ENCODE peak calls at places on chromosomes 13 and 19, in nine cellular contexts. One of them, this sample, is unnamed.
A peak's percentile ranks its signal among the peaks of the same experiment; 100 is the strongest.

GRCh38 chr19:14022469-14022868 is 5.5 kb upstream of the RLN3 start:
- DNase-seq in neuronal stem cell: no peak
- DNase-seq in AG04450: no peak
- DNase-seq in left ventricle myocardium inferior: no peak
- DNase-seq in Panc1: no peak
- DNase-seq in A549: no peak
- DNase-seq in breast epithelium: peak; percentile 39
- DNase-seq in heart right ventricle: no peak
- DNase-seq in psoas muscle: peak; percentile 2
- DNase-seq in this sample: no peak

GRCh38 chr13:50576156-50576555 is 267.3 kb downstream of the DLEU7 start:
- DNase-seq in neuronal stem cell: no peak
- DNase-seq in AG04450: no peak
- DNase-seq in left ventricle myocardium inferior: no peak
- DNase-seq in Panc1: no peak
- DNase-seq in A549: no peak
- DNase-seq in breast epithelium: no peak
- DNase-seq in heart right ventricle: no peak
- DNase-seq in psoas muscle: peak; percentile 54
- DNase-seq in this sample: no peak

GRCh38 chr19:46413262-46414031 is at the start of gene CCDC8:
- DNase-seq in neuronal stem cell: peak; percentile 91
- DNase-seq in AG04450: peak; percentile 87
- DNase-seq in left ventricle myocardium inferior: peak; percentile 89
- DNase-seq in Panc1: no peak
- DNase-seq in A549: no peak
- DNase-seq in breast epithelium: peak; percentile 90
- DNase-seq in heart right ventricle: peak; percentile 91
- DNase-seq in psoas muscle: peak; percentile 83
- DNase-seq in this sample: peak; percentile 13

GRCh38 chr13:95039415-95039814 is 261.8 kb downstream of the ABCC4 start:
- DNase-seq in neuronal stem cell: no peak
- DNase-seq in AG04450: no peak
- DNase-seq in left ventricle myocardium inferior: no peak
- DNase-seq in Panc1: no peak
- DNase-seq in A549: no peak
- DNase-seq in breast epithelium: no peak
- DNase-seq in heart right ventricle: no peak
- DNase-seq in psoas muscle: no peak
- DNase-seq in this sample: no peak

GRCh38 chr13:41345165-41345920 is 34.3 kb downstream of the NAA16 start:
- DNase-seq in neuronal stem cell: no peak
- DNase-seq in AG04450: no peak
- DNase-seq in left ventricle myocardium inferior: no peak
- DNase-seq in Panc1: no peak
- DNase-seq in A549: no peak
- DNase-seq in breast epithelium: no peak
- DNase-seq in heart right ventricle: no peak
- DNase-seq in psoas muscle: no peak
- DNase-seq in this sample: no peak

GRCh38 chr19:32595491-32595890 is 14.5 kb downstream of the PDCD5 start:
- DNase-seq in neuronal stem cell: no peak
- DNase-seq in AG04450: no peak
- DNase-seq in left ventricle myocardium inferior: no peak
- DNase-seq in Panc1: no peak
- DNase-seq in A549: no peak
- DNase-seq in breast epithelium: no peak
- DNase-seq in heart right ventricle: no peak
- DNase-seq in psoas muscle: no peak
- DNase-seq in this sample: no peak

GRCh38 chr13:67635754-67636153 is 405.6 kb upstream of the PCDH9 start:
- DNase-seq in neuronal stem cell: no peak
- DNase-seq in AG04450: no peak
- DNase-seq in left ventricle myocardium inferior: no peak
- DNase-seq in Panc1: no peak
- DNase-seq in A549: no peak
- DNase-seq in breast epithelium: no peak
- DNase-seq in heart right ventricle: no peak
- DNase-seq in psoas muscle: no peak
- DNase-seq in this sample: no peak

GRCh38 chr13:111448504-111448903 is 128.1 kb downstream of the TEX29 start:
- DNase-seq in neuronal stem cell: no peak
- DNase-seq in AG04450: no peak
- DNase-seq in left ventricle myocardium inferior: no peak
- DNase-seq in Panc1: no peak
- DNase-seq in A549: no peak
- DNase-seq in breast epithelium: no peak
- DNase-seq in heart right ventricle: no peak
- DNase-seq in psoas muscle: no peak
- DNase-seq in this sample: no peak

GRCh38 chr19:37979547-37980082 is 72.6 kb downstream of the SIPA1L3 start:
- DNase-seq in neuronal stem cell: no peak
- DNase-seq in AG04450: no peak
- DNase-seq in left ventricle myocardium inferior: no peak
- DNase-seq in Panc1: no peak
- DNase-seq in A549: no peak
- DNase-seq in breast epithelium: peak; percentile 76
- DNase-seq in heart right ventricle: no peak
- DNase-seq in psoas muscle: no peak
- DNase-seq in this sample: no peak

GRCh38 chr19:43759515-43759914 is 4.8 kb upstream of the SMG9 start:
- DNase-seq in neuronal stem cell: no peak
- DNase-seq in AG04450: no peak
- DNase-seq in left ventricle myocardium inferior: no peak
- DNase-seq in Panc1: no peak
- DNase-seq in A549: peak; percentile 82
- DNase-seq in breast epithelium: peak; percentile 59
- DNase-seq in heart right ventricle: no peak
- DNase-seq in psoas muscle: no peak
- DNase-seq in this sample: no peak

DNA sequence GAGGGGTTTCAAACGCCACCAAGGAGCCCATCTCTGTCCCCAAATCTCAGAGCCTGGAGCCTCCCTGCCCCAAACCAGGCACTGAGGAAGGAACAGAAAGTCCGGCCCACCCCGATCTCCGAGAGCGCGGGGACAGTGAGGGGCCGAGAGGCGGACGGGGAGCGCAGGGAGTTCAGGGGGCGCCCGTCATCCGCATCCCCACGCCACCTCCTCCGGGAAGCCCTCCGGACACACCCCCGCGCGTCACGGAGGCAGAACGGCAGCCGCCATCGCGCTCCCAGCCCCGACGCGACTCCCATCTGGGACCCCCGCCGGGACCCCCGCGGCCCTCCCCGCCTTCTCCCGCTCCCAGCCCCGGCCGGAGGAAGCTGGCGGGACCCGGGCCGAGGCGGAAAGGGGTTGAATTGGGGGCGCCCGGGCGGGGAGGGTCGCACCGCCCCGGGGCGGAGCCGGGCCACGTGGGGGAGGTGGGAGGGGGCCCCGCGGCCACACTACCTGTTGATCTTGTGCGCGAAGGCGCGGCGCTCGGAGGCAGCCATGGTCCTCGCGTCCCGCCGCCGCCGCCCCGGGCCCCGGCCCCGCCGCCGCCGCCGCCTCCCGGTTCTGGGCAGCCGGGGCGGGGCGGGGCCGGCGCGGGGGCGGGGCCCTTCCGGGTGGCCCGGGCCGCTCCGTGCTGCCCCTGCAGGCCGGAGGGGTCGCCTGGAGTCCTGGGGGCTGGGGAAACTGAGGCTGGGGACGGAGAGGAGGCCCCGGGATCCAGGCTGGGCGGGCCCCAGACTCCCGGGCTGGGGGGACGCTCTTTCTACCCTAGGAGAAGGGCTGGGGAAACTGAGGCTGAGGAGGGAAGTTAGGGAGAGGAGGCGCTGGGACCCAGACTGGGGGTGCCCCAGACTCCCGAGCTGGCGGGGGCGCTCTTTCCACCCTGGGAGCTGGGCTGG is at the start of gene DOCK6:
- DNase-seq in neuronal stem cell: peak; percentile 35
- DNase-seq in AG04450: no peak
- DNase-seq in left ventricle myocardium inferior: peak; percentile 49
- DNase-seq in Panc1: no peak
- DNase-seq in A549: no peak
- DNase-seq in breast epithelium: peak; percentile 33
- DNase-seq in heart right ventricle: no peak
- DNase-seq in psoas muscle: peak; percentile 64
- DNase-seq in this sample: no peak
- H3K27ac ChIP-seq in neuronal stem cell: no peak within 1 kb of the TSS
- H3K27ac ChIP-seq in AG04450: no peak within 1 kb of the TSS
- H3K27ac ChIP-seq in left ventricle myocardium inferior: peak within 1 kb of the TSS; percentile 96
- H3K27ac ChIP-seq in Panc1: peak within 1 kb of the TSS; percentile 61
- H3K27ac ChIP-seq in A549: peak within 1 kb of the TSS; percentile 94
- H3K27ac ChIP-seq in breast epithelium: peak within 1 kb of the TSS; percentile 85
- H3K27ac ChIP-seq in heart right ventricle: peak within 1 kb of the TSS; percentile 92
- H3K27ac ChIP-seq in psoas muscle: peak within 1 kb of the TSS; percentile 76
- H3K27ac ChIP-seq in this sample: peak within 1 kb of the TSS; percentile 67

DNA sequence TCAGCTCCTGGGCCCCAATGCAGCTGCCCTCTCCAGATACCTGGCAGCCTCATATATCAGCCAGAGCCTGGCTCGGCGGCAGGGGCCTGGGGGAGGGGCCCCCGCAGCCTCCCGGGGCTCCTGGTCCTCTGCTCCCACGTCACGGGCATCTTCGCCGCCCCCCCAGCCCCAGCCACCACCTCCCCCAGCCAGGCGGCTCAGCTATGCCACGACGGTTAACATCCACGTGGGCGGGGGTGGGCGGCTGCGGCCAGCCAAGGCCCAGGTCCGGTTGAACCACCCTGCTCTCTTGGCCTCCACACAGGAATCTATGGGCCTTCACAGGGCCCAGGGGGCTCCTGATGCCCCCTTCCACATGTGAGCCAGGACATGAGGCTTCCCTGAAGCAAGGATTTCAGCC is 10.8 kb downstream of the RPS16 start:
- DNase-seq in neuronal stem cell: no peak
- DNase-seq in AG04450: no peak
- DNase-seq in left ventricle myocardium inferior: no peak
- DNase-seq in Panc1: no peak
- DNase-seq in A549: no peak
- DNase-seq in breast epithelium: no peak
- DNase-seq in heart right ventricle: no peak
- DNase-seq in psoas muscle: no peak
- DNase-seq in this sample: no peak
- H3K27ac ChIP-seq in neuronal stem cell: no peak overlapping the region
- H3K27ac ChIP-seq in AG04450: no peak overlapping the region
- H3K27ac ChIP-seq in left ventricle myocardium inferior: no peak overlapping the region
- H3K27ac ChIP-seq in Panc1: peak overlapping the region; percentile 48
- H3K27ac ChIP-seq in A549: no peak overlapping the region
- H3K27ac ChIP-seq in breast epithelium: no peak overlapping the region
- H3K27ac ChIP-seq in heart right ventricle: no peak overlapping the region
- H3K27ac ChIP-seq in psoas muscle: no peak overlapping the region
- H3K27ac ChIP-seq in this sample: no peak overlapping the region

DNA sequence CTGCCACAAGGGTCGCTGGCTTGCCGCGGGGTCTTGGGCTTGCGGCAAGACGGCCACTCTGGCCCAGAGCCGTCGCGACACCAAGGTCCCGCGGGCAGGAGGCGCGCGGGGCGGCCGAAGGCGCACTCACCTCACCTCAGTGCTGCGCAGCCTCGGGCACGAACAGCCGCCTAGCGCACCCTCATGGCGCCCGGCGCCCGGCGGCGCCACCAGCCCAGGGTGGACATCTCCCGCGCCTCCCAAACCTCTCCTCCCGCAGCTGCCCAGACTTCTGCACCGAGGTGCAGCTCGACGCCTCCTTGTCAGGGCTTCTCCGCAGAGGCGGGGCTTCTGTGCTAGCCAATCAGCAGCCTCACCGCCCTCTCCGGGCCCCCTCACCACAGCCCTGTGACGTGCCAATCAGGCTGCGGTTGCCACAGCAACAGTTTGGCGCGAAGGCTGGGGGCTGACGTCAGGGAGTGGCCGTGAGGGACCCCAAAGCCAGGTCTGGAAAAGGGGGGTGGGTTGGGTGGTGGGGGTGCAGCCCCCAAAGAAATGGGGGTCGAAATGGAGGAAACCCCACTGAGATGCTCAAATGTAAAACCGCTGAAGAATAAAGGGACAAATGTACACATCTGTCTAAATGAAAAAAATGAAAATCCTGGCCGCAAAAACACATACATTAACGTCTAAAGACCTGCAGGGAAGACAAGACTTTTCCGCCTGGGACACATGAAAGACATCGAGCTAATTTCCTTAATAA is at the start of the genes PEG3 and ZIM2:
- DNase-seq in neuronal stem cell: peak; percentile 82
- DNase-seq in AG04450: no peak
- DNase-seq in left ventricle myocardium inferior: peak; percentile 74
- DNase-seq in Panc1: no peak
- DNase-seq in A549: no peak
- DNase-seq in breast epithelium: peak; percentile 51
- DNase-seq in heart right ventricle: peak; percentile 64
- DNase-seq in psoas muscle: peak; percentile 73
- DNase-seq in this sample: peak; percentile 78
- H3K27ac ChIP-seq in neuronal stem cell: peak within 1 kb of the TSS; percentile 80
- H3K27ac ChIP-seq in AG04450: no peak within 1 kb of the TSS
- H3K27ac ChIP-seq in left ventricle myocardium inferior: peak within 1 kb of the TSS; percentile 94
- H3K27ac ChIP-seq in Panc1: no peak within 1 kb of the TSS
- H3K27ac ChIP-seq in A549: no peak within 1 kb of the TSS
- H3K27ac ChIP-seq in breast epithelium: peak within 1 kb of the TSS; percentile 80
- H3K27ac ChIP-seq in heart right ventricle: peak within 1 kb of the TSS; percentile 74
- H3K27ac ChIP-seq in psoas muscle: peak within 1 kb of the TSS; percentile 69
- H3K27ac ChIP-seq in this sample: peak within 1 kb of the TSS; percentile 79

DNA sequence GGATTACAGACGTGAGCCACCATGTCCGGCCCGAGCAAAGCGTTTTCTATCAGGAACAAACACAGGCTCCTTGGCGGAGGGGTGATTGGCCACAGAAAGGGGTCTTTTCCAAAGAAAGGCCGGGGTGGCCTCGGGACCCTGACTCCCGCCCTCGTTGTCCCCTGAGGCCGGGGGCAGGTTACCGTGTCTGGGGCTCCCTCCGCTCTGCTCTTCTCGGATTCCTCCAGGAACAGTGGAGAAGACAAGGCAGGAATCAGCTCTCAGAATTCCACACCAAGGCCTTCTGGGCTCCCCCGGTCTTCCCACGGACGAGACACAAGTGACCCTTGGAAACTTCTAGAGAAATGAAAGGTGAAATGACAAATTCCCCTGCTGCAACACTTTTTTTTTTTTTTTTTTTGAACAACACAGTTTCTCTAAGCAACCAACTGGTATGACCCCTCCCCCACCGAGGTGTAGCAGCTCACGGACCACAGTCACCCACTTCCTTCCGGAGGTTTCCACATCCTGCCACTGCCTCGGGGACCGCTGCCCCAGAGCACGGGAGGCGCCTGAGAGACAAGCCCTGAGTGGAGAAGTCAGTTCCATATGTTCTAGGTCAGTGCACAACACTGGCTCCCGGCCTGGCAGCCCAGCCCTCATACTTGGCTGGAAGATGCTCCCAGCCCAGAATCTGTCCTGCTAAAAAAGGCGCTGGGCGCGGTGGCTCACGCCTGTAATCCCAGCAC is 11.0 kb downstream of the MOB3A start:
- DNase-seq in neuronal stem cell: no peak
- DNase-seq in AG04450: no peak
- DNase-seq in left ventricle myocardium inferior: peak; percentile 64
- DNase-seq in Panc1: no peak
- DNase-seq in A549: no peak
- DNase-seq in breast epithelium: peak; percentile 61
- DNase-seq in heart right ventricle: peak; percentile 64
- DNase-seq in psoas muscle: peak; percentile 78
- DNase-seq in this sample: no peak
- H3K27ac ChIP-seq in neuronal stem cell: no peak overlapping the region
- H3K27ac ChIP-seq in AG04450: no peak overlapping the region
- H3K27ac ChIP-seq in left ventricle myocardium inferior: peak overlapping the region; percentile 57
- H3K27ac ChIP-seq in Panc1: no peak overlapping the region
- H3K27ac ChIP-seq in A549: no peak overlapping the region
- H3K27ac ChIP-seq in breast epithelium: no peak overlapping the region
- H3K27ac ChIP-seq in heart right ventricle: peak overlapping the region; percentile 76
- H3K27ac ChIP-seq in psoas muscle: peak overlapping the region; percentile 2
- H3K27ac ChIP-seq in this sample: no peak overlapping the region

GRCh38 chr19:1263198-1263597 is 5.9 kb upstream of the CIRBP start:
- DNase-seq in neuronal stem cell: no peak
- DNase-seq in AG04450: no peak
- DNase-seq in left ventricle myocardium inferior: no peak
- DNase-seq in Panc1: no peak
- DNase-seq in A549: no peak
- DNase-seq in breast epithelium: no peak
- DNase-seq in heart right ventricle: no peak
- DNase-seq in psoas muscle: peak; percentile 53
- DNase-seq in this sample: no peak
- H3K27ac ChIP-seq in neuronal stem cell: peak overlapping the region; percentile 76
- H3K27ac ChIP-seq in AG04450: peak overlapping the region; percentile 39
- H3K27ac ChIP-seq in left ventricle myocardium inferior: peak overlapping the region; percentile 100
- H3K27ac ChIP-seq in Panc1: peak overlapping the region; percentile 95
- H3K27ac ChIP-seq in A549: peak overlapping the region; percentile 98
- H3K27ac ChIP-seq in breast epithelium: peak overlapping the region; percentile 98
- H3K27ac ChIP-seq in heart right ventricle: peak overlapping the region; percentile 10
- H3K27ac ChIP-seq in psoas muscle: peak overlapping the region; percentile 85
- H3K27ac ChIP-seq in this sample: no peak overlapping the region